ENCODE peak calls at places on chromosome 19, in seven cellular contexts. N, F, G, B, D, E and Z are unnamed samples.

GRCh38 chr19:55341191-55342043 is 1.7 kb downstream of the KMT5C start:
- DNase-seq in N (peak; percentile 75), F (peak; percentile 74), G (peak; percentile 87), B (peak; percentile 83), D (peak; percentile 55), E (peak; percentile 55), Z (no peak)

GRCh38 chr19:51136891-51137551 is 5.1 kb upstream of the SIGLEC7 start:
- DNase-seq in N (no peak), F (no peak), G (no peak), B (peak; percentile 49), D (no peak), E (no peak), Z (peak; percentile 67)

GRCh38 chr19:49588370-49589122 is 2.4 kb upstream of the PRR12 start:
- DNase-seq in N (no peak), F (no peak), G (peak; percentile 22), B (no peak), D (no peak), E (no peak), Z (no peak)

GRCh38 chr19:18470153-18470552 is 32.2 kb upstream of the ISYNA1 start:
- DNase-seq in N (peak; percentile 43), F (no peak), G (no peak), B (no peak), D (no peak), E (no peak), Z (no peak)

GRCh38 chr19:35519291-35519690 is 5.8 kb upstream of the DMKN start:
- DNase-seq in N (peak; percentile 53), F (no peak), G (no peak), B (no peak), D (peak; percentile 24), E (peak; percentile 97), Z (no peak)

GRCh38 chr19:4814625-4815425 is 16.7 kb downstream of the TICAM1 start:
- DNase-seq in N (peak; percentile 35), F (no peak), G (no peak), B (no peak), D (peak; percentile 57), E (no peak), Z (no peak)

GRCh38 chr19:2810141-2811091 is 9.3 kb upstream of the ZNF554 start:
- DNase-seq in N (no peak), F (no peak), G (no peak), B (no peak), D (no peak), E (no peak), Z (no peak)

GRCh38 chr19:30160996-30161655 is 211.1 kb upstream of the ZNF536 start:
- DNase-seq in N (no peak), F (no peak), G (peak; percentile 4), B (no peak), D (no peak), E (no peak), Z (no peak)

GRCh38 chr19:48341006-48341405 is 15.7 kb downstream of the EMP3 start:
- DNase-seq in N (no peak), F (peak; percentile 49), G (no peak), B (no peak), D (peak; percentile 85), E (peak; percentile 94), Z (no peak)

GRCh38 chr19:38449518-38449917 is 16.0 kb downstream of the RYR1 start:
- DNase-seq in N (no peak), F (no peak), G (no peak), B (no peak), D (no peak), E (no peak), Z (no peak)

GRCh38 chr19:7925171-7925837 is 631 bp downstream of the CTXN1 start:
- DNase-seq in N (peak; percentile 81), F (peak; percentile 75), G (peak; percentile 71), B (peak; percentile 63), D (peak; percentile 53), E (peak; percentile 64), Z (no peak)

GRCh38 chr19:46413262-46414031 is at the start of gene CCDC8:
- DNase-seq in N (peak; percentile 61), F (no peak), G (peak; percentile 62), B (peak; percentile 95), D (no peak), E (peak; percentile 90), Z (no peak)

GRCh38 chr19:4018140-4018613 is 10.6 kb downstream of the PIAS4 start:
- DNase-seq in N (no peak), F (no peak), G (no peak), B (no peak), D (no peak), E (no peak), Z (peak; percentile 89)